ENCODE peak calls at places on chromosomes 11 and 22, in six cellular contexts. I is A549; K is OCI-LY7; H is neural progenitor cell; A is body of pancreas; D is CD8-positive, alpha-beta memory T cell. F is an unnamed sample. For H3K9me3, the result is how much of the 10 kb centered on the place peaks cover.

GRCh38 chr11:9876331-9876730 is 212.5 kb downstream of the SWAP70 start:
- DNase-seq in I (no peak), K (no peak), H (no peak), A (no peak), D (no peak), F (no peak)

GRCh38 chr11:17296852-17297559 is 20.5 kb downstream of the NUCB2 start:
- DNase-seq in I (no peak), K (no peak), H (no peak), A (no peak), D (no peak), F (no peak)

GRCh38 chr11:38814670-38815069 is 2216.6 kb upstream of the RAG2 start:
- DNase-seq in I (no peak), K (no peak), H (no peak), A (no peak), D (no peak), F (no peak)

GRCh38 chr22:23180893-23181762 is 819 bp downstream of the BCR start:
- DNase-seq in I (peak), K (peak), H (peak), A (peak), D (peak), F (no peak)

GRCh38 chr22:39631381-39631780 is 60.8 kb downstream of the CACNA1I start:
- DNase-seq in I (no peak), K (no peak), H (no peak), A (no peak), D (no peak), F (no peak)

GRCh38 chr11:111283945-111284481 is 14.3 kb upstream of the POU2AF3 start:
- DNase-seq in I (no peak), K (no peak), H (no peak), A (no peak), D (no peak), F (no peak)

GRCh38 chr11:70696564-70696963 is 298.2 kb downstream of the CTTN start:
- DNase-seq in I (no peak), K (no peak), H (no peak), A (no peak), D (no peak), F (no peak)

GRCh38 chr11:1422981-1423380 is 33.2 kb downstream of the BRSK2 start:
- DNase-seq in I (no peak), K (no peak), H (no peak), A (no peak), D (no peak), F (no peak)

GRCh38 chr11:17353228-17354021 is 1.8 kb downstream of the NCR3LG1 start:
- DNase-seq in I (peak), K (peak), H (peak), A (peak), D (peak), F (peak)

GRCh38 chr11:76365038-76365679 is 15.8 kb downstream of the THAP12 start:
- DNase-seq in I (no peak), K (no peak), H (no peak), A (no peak), D (no peak), F (no peak)

GRCh38 chr22:43635101-43635500 is 177.0 kb downstream of the EFCAB6 start:
- DNase-seq in I (no peak), K (no peak), H (no peak), A (no peak), D (no peak), F (no peak)

GRCh38 chr11:132312616-132313210 is 942.3 kb downstream of the NTM start:
- DNase-seq in I (peak), K (peak), H (peak), A (no peak), D (no peak), F (no peak)

GRCh38 chr22:29032014-29032475 is 29.6 kb downstream of the C22orf31 start:
- DNase-seq in I (no peak), K (no peak), H (no peak), A (peak), D (no peak), F (no peak)

GRCh38 chr22:26553056-26553752 is 36.7 kb downstream of the TPST2 start:
- DNase-seq in I (peak), K (peak), H (no peak), A (peak), D (no peak), F (no peak)

GRCh38 chr22:25111579-25112517 is 87.8 kb upstream of the CRYBB3 start:
- DNase-seq in I (no peak), K (no peak), H (no peak), A (peak), D (no peak), F (peak)

GRCh38 chr22:26713823-26714449 is 56.5 kb downstream of the MIAT start:
- DNase-seq in I (peak), K (no peak), H (no peak), A (no peak), D (no peak), F (no peak)

GRCh38 chr22:44578516-44579230 is 80.6 kb upstream of the RTL6 start:
- DNase-seq in I (no peak), K (no peak), H (no peak), A (peak), D (no peak), F (no peak)

GRCh38 chr22:33337524-33337923 is 279.3 kb upstream of the SYN3 start:
- DNase-seq in I (peak), K (no peak), H (no peak), A (peak), D (no peak), F (peak)

GRCh38 chr11:70002433-70002832 is 75.7 kb upstream of the ANO1 start:
- DNase-seq in I (no peak), K (no peak), H (no peak), A (no peak), D (peak), F (no peak)

GRCh38 chr22:19803736-19804267 is 43.2 kb downstream of the TBX1 start:
- DNase-seq in I (no peak), K (no peak), H (no peak), A (no peak), D (no peak), F (no peak)

GRCh38 chr11:36090351-36091245 is 146.7 kb downstream of the LDLRAD3 start:
- DNase-seq in I (no peak), K (no peak), H (no peak), A (no peak), D (no peak), F (no peak)

GRCh38 chr22:47367107-47367690 is 604.7 kb downstream of the TBC1D22A start:
- DNase-seq in I (no peak), K (no peak), H (no peak), A (no peak), D (no peak), F (no peak)
- H3K9me3 ChIP-seq in I (under half), K (under half), H (under half), A (under half), D (under half), F (under half)

GRCh38 chr22:47295982-47296381 is 533.5 kb downstream of the TBC1D22A start:
- DNase-seq in I (no peak), K (no peak), H (no peak), A (no peak), D (no peak), F (no peak)
- H3K9me3 ChIP-seq in I (under half), K (under half), H (under half), A (under half), D (under half), F (under half)

GRCh38 chr22:48853627-48854240 is 973.9 kb downstream of the BRD1 start:
- DNase-seq in I (no peak), K (no peak), H (no peak), A (peak), D (no peak), F (no peak)
- H3K9me3 ChIP-seq in I (under half), K (under half), H (under half), A (under half), D (under half), F (under half)

GRCh38 chr11:117197006-117197405 is 2.2 kb upstream of the TAGLN start:
- DNase-seq in I (no peak), K (no peak), H (no peak), A (no peak), D (no peak), F (no peak)
- H3K9me3 ChIP-seq in I (under half), K (under half), H (under half), A (under half), D (under half), F (under half)

GRCh38 chr22:48315415-48316244 is 1512.0 kb downstream of the BRD1 start:
- DNase-seq in I (no peak), K (no peak), H (peak), A (no peak), D (no peak), F (no peak)
- H3K9me3 ChIP-seq in I (under half), K (under half), H (under half), A (under half), D (under half), F (under half)

GRCh38 chr11:2650343-2650867 is 49.4 kb downstream of the KCNQ1OT1 start:
- DNase-seq in I (no peak), K (no peak), H (no peak), A (no peak), D (no peak), F (no peak)
- H3K9me3 ChIP-seq in I (half or more), K (under half), H (under half), A (under half), D (under half), F (under half)

GRCh38 chr11:125155767-125156166 is 8.8 kb upstream of the PKNOX2 start:
- DNase-seq in I (no peak), K (no peak), H (no peak), A (no peak), D (no peak), F (no peak)
- H3K9me3 ChIP-seq in I (under half), K (under half), H (under half), A (under half), D (under half), F (under half)

GRCh38 chr11:106708348-106708747 is 309.9 kb downstream of the GUCY1A2 start:
- DNase-seq in I (no peak), K (no peak), H (peak), A (no peak), D (no peak), F (no peak)

GRCh38 chr11:106706355-106706754 is 311.9 kb downstream of the GUCY1A2 start:
- DNase-seq in I (peak), K (no peak), H (no peak), A (no peak), D (no peak), F (no peak)
- H3K9me3 ChIP-seq in I (under half), K (under half), H (under half), A (under half), D (under half), F (under half)

GRCh38 chr11:35033011-35033410 is 106.0 kb upstream of the CD44 start:
- DNase-seq in I (no peak), K (no peak), H (no peak), A (no peak), D (no peak), F (no peak)

GRCh38 chr11:35034401-35034800 is 104.6 kb upstream of the CD44 start:
- DNase-seq in I (no peak), K (no peak), H (no peak), A (no peak), D (no peak), F (no peak)

GRCh38 chr11:35030716-35031213 is 108.2 kb upstream of the CD44 start:
- DNase-seq in I (peak), K (no peak), H (no peak), A (no peak), D (no peak), F (no peak)

GRCh38 chr11:35031869-35032268 is 107.1 kb upstream of the CD44 start:
- DNase-seq in I (no peak), K (no peak), H (no peak), A (no peak), D (no peak), F (no peak)

DNA sequence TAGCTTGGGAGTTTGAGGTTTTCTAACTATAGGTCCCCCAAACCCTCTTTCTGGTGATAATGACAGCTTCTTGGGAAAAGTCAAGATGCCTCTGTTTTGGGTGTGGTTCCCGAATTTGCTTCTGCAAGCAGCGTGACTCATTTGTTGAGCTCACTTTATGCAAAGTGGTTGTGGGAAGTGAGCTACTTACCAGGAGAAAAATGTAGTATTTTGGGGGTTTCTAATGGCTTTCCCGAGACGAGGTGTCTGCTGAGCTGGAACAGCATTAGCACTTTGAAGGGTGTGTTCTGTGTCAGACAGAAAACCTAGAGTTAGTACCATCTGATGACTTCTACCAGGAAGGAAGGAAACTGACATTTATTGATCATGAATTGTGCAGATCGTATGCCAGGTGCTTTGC is 109.0 kb upstream of the CD44 start:
- DNase-seq in I (peak), K (no peak), H (no peak), A (no peak), D (no peak), F (no peak)
- H3K9me3 ChIP-seq in I (under half), K (under half), H (under half), A (under half), D (under half), F (under half)

DNA sequence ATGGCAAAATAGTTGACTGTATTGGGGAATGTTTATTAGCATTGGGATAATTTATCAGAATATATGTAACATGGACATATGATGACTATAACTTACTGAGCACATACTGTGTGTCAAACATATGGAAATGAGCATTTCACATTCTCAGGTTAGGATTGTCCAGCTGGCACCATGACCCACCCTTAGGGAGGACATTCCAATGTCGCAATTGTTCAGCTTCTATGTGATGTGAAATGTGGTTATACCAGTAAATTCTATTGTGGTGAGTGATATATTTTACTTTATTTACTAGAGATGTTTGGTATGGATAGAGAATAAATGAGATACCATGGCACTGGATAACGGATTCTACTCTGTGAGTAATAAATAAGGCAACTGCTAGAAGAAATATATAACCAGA is 50.4 kb downstream of the OR4A47 start:
- DNase-seq in I (no peak), K (no peak), H (no peak), A (no peak), D (no peak), F (no peak)
- H3K9me3 ChIP-seq in I (under half), K (under half), H (under half), A (under half), D (under half), F (under half)